ENCODE peak calls at places on chromosomes 4 and X, in four cellular contexts. Q is GM12878, T is K562, Y is HepG2. L is an unnamed sample.

GRCh38 chr4:8182294-8182693 is 16.8 kb upstream of the SH3TC1 start:
- DNase-seq in Q (no peak), T (no peak), Y (no peak), L (no peak)

GRCh38 chrX:101257448-101258259 is 33.5 kb downstream of the TAF7L start:
- DNase-seq in Q (no peak), T (no peak), Y (peak; percentile 0), L (no peak)

GRCh38 chr4:168309781-168310180 is 8.8 kb downstream of the DDX60 start:
- DNase-seq in Q (no peak), T (no peak), Y (no peak), L (no peak)

GRCh38 chr4:8311096-8312068 is 41.8 kb downstream of the HTRA3 start:
- DNase-seq in Q (no peak), T (no peak), Y (no peak), L (no peak)

GRCh38 chr4:80471701-80472100 is 136.2 kb downstream of the CFAP299 start:
- DNase-seq in Q (no peak), T (no peak), Y (no peak), L (peak; percentile 59)

GRCh38 chrX:113305496-113305895 is 464.9 kb upstream of the AMOT start:
- DNase-seq in Q (no peak), T (no peak), Y (no peak), L (no peak)

GRCh38 chr4:79682801-79683217 is 274.8 kb upstream of the GK2 start:
- DNase-seq in Q (no peak), T (no peak), Y (no peak), L (peak; percentile 10)

GRCh38 chrX:109534933-109535332 is 1.7 kb upstream of the NXT2 start:
- DNase-seq in Q (no peak), T (no peak), Y (no peak), L (no peak)

GRCh38 chr4:2958446-2958845 is 4.8 kb downstream of the NOP14 start:
- DNase-seq in Q (no peak), T (no peak), Y (no peak), L (no peak)

GRCh38 chrX:13015536-13016236 is 28.7 kb downstream of the FAM9C start:
- DNase-seq in Q (no peak), T (no peak), Y (no peak), L (no peak)

GRCh38 chr4:148116264-148116663 is 325.9 kb downstream of the NR3C2 start:
- DNase-seq in Q (no peak), T (no peak), Y (no peak), L (no peak)

GRCh38 chrX:119880552-119881437 is 9.2 kb downstream of the NDUFA1 start:
- DNase-seq in Q (peak; percentile 35), T (peak; percentile 57), Y (peak; percentile 45), L (no peak)

GRCh38 chr4:85677286-85677685 is 202.3 kb downstream of the ARHGAP24 start:
- DNase-seq in Q (no peak), T (no peak), Y (no peak), L (no peak)

GRCh38 chrX:43225626-43226328 is 430.3 kb upstream of the MAOA start:
- DNase-seq in Q (no peak), T (no peak), Y (peak; percentile 71), L (no peak)

GRCh38 chr4:87071401-87071800 is 136.6 kb downstream of the AFF1 start:
- DNase-seq in Q (no peak), T (no peak), Y (no peak), L (no peak)

GRCh38 chr4:55729306-55730142 is 90.1 kb upstream of the EXOC1L start:
- DNase-seq in Q (no peak), T (peak; percentile 84), Y (peak; percentile 2), L (no peak)

GRCh38 chrX:9890541-9891200 is 76.5 kb upstream of the CLDN34 start:
- DNase-seq in Q (no peak), T (no peak), Y (no peak), L (no peak)

GRCh38 chrX:9899640-9900075 is 67.5 kb upstream of the CLDN34 start:
- DNase-seq in Q (no peak), T (no peak), Y (no peak), L (no peak)

GRCh38 chrX:9897761-9898161 is 69.4 kb upstream of the CLDN34 start:
- DNase-seq in Q (no peak), T (no peak), Y (no peak), L (no peak)

DNA sequence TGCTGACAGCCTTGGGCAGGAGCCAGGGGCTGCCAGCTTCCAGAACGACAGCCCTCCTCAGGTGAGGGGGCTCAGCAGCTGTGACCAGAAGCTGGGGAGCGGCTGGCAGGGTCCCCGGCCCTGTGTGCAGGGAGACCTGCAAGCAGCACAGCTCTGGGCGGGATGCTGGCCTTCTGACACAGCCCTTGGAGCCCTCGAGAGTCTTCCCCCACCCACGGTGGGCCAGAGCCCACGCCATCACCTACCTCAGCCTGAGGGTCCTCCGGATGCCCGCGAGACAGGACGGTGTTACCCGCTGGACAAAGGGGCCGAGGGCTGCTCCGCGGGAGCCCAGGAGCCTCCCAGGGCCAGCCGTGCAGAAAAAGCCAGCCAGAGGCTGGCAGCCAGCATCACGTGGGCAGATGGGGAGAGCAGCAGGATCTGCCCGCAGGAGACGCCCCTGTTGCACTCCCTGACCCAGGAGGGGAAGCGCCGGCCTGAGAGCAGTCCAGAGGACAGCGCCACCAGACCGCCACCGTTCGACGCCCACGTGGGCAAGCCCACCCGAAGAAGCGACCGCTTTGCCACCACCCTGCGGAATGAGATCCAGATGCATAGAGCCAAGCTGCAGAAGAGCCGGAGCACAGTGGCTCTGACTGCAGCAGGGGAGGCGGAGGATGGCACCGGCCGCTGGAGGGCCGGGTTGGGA is 71.8 kb upstream of the CLDN34 start:
- DNase-seq in Q (no peak), T (no peak), Y (no peak), L (no peak)
- TF ChIP-seq ETV6 in Q (no peak), T (no peak), Y (no peak), L (no peak)

GRCh38 chr4:127533028-127533700 is 99.6 kb upstream of the INTU start:
- DNase-seq in Q (no peak), T (peak; percentile 32), Y (no peak), L (no peak)
- TF ChIP-seq ETV6 in Q (no peak), T (no peak), Y (no peak), L (no peak)

GRCh38 chr4:6123976-6124375 is 76.4 kb downstream of the JAKMIP1 start:
- DNase-seq in Q (no peak), T (no peak), Y (no peak), L (no peak)

GRCh38 chr4:6125103-6125651 is 75.2 kb downstream of the JAKMIP1 start:
- DNase-seq in Q (no peak), T (no peak), Y (no peak), L (no peak)

GRCh38 chr4:6124386-6125102 is 75.8 kb downstream of the JAKMIP1 start:
- DNase-seq in Q (no peak), T (no peak), Y (no peak), L (no peak)

GRCh38 chr4:6128221-6128871 is 72.0 kb downstream of the JAKMIP1 start:
- DNase-seq in Q (no peak), T (no peak), Y (peak; percentile 46), L (no peak)

DNA sequence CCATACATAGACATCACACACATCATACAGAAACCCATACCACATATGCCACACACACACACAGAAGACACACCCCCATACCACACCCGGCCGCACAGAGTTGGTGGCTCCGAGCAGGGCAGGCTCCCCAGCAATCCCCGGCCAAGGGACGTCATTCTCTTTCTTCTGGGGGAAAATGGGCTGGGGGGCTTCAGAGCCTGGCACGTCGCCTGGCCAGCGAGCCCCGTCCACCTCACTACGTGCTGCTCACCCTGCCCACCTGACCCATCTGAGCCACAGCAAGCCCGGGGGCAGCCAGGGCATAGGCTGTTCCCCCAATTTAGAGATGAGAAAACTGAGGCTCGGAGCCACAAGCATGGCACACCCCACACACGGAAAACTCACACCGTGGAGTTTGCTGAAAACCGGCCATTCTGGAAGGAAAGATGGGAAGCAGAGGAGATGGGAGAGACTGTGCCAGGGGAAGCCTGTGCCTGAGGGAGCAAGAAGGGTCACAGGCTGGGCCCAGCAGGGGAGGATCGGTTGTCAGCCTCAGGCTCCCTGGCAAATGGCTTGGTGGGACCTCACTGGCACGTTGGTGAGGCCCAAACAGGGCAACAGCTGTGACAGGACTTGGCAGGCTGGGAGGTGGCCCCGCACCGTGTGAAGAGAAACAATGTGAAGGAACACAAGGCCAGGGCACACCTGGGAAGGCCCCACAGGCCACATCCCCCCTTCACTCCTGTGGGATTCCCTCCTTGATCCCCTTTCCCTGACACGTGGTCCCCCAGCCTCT is 73.2 kb downstream of the JAKMIP1 start:
- DNase-seq in Q (no peak), T (no peak), Y (no peak), L (no peak)
- TF ChIP-seq ETV6 in Q (no peak), T (no peak), Y (no peak), L (no peak)

GRCh38 chr4:141870152-141870551 is 233.8 kb downstream of the IL15 start:
- DNase-seq in Q (no peak), T (no peak), Y (no peak), L (no peak)

GRCh38 chr4:141871086-141871485 is 234.7 kb downstream of the IL15 start:
- DNase-seq in Q (no peak), T (no peak), Y (no peak), L (no peak)
- TF ChIP-seq ETV6 in Q (no peak), T (no peak), Y (no peak), L (no peak)

DNA sequence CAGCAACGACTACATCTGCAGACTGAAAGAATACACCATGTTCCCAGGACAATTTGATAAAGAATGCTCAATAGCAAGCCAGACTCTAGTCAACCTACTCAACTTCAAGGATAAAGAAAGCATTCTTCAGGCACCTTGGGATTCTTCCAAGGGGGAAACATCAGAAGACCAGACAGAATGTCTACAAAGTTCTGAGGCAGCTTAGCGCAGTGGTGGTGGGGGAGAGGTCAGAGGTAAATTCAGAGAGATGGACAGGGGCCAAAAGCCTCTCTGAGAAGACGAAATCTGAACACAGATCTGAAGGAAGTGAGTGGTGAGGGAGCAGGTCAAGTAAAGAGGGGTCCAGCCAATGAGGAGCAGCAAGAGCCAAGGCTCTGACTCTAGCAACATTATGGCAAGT is 27.6 kb upstream of the IRAK1 start:
- DNase-seq in Q (no peak), T (no peak), Y (no peak), L (no peak)
- TF ChIP-seq ETV6 in Q (no peak), T (no peak), Y (no peak), L (no peak)

DNA sequence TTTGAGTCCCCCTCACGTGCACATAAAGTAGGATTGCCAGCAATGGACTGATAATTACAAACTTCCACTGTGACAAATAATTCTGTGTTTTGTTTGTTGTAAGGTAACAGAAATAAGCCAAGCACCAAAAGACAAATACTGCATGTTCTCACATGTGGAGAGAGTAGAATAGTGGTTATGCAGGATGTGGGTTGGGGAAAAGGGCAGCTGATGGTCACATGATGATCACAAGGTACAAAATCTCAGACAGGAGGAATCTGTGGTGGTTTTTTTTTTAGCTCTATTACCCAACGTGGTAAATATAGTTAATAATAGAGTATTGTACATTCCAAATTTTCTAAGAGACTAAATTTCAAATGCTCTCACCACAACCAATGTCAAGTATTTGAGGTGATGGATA is 182.3 kb downstream of the BANK1 start:
- DNase-seq in Q (no peak), T (no peak), Y (no peak), L (no peak)
- TF ChIP-seq ETV6 in Q (no peak), T (no peak), Y (no peak), L (no peak)

GRCh38 chrX:9683350-9683749 is 82.3 kb downstream of the GPR143 start:
- DNase-seq in Q (no peak), T (no peak), Y (no peak), L (no peak)

GRCh38 chrX:9681422-9681821 is 84.2 kb downstream of the GPR143 start:
- DNase-seq in Q (no peak), T (no peak), Y (no peak), L (no peak)

GRCh38 chrX:9681011-9681410 is 84.6 kb downstream of the GPR143 start:
- DNase-seq in Q (no peak), T (no peak), Y (no peak), L (no peak)

GRCh38 chrX:9682861-9683260 is 82.8 kb downstream of the GPR143 start:
- DNase-seq in Q (no peak), T (no peak), Y (no peak), L (no peak)

GRCh38 chrX:9682456-9682855 is 83.2 kb downstream of the GPR143 start:
- DNase-seq in Q (no peak), T (no peak), Y (no peak), L (no peak)
- TF ChIP-seq ETV6 in Q (no peak), T (no peak), Y (no peak), L (no peak)

L was measured in WTC11.